ENCODE peak calls at places on chromosome 17, in six cellular contexts. B is M059J; H is HTR-8/SVneo; N is fibroblast of the aortic adventitia; M is naive thymus-derived CD4-positive, alpha-beta T cell; K is OCI-LY7. I is an unnamed sample.
A peak's percentile ranks its signal among the peaks of the same experiment; 100 is the strongest.

GRCh38 chr17:6473128-6473767 is 29.0 kb downstream of the PIMREG start:
- DNase-seq in B (peak; percentile 75), N (peak; percentile 75), K (peak; percentile 60), M (peak; percentile 45), H (peak; percentile 95), I (no peak)

GRCh38 chr17:4860651-4861050 is 27.5 kb downstream of the MINK1 start:
- DNase-seq in H (no peak), M (no peak), K (no peak), B (no peak), N (no peak), I (no peak)

GRCh38 chr17:75872434-75873351 is 5.7 kb downstream of the TRIM47 start:
- DNase-seq in H (peak; percentile 64), B (peak; percentile 84), N (peak; percentile 83), K (no peak), M (peak; percentile 75), I (no peak)

GRCh38 chr17:77349976-77350830 is 209.4 kb downstream of the SEC14L1 start:
- DNase-seq in M (no peak), H (no peak), K (no peak), N (peak; percentile 77), B (no peak), I (peak; percentile 75)

GRCh38 chr17:59366040-59366757 is 34.7 kb downstream of the YPEL2 start:
- DNase-seq in K (no peak), B (no peak), N (no peak), M (no peak), H (no peak), I (no peak)

GRCh38 chr17:47999612-48000011 is 28.7 kb downstream of the CDK5RAP3 start:
- DNase-seq in K (no peak), B (peak; percentile 78), H (no peak), M (peak; percentile 22), N (no peak), I (peak; percentile 60)

GRCh38 chr17:72487731-72488325 is 367.0 kb downstream of the SOX9 start:
- DNase-seq in B (no peak), H (no peak), K (no peak), M (no peak), N (no peak), I (no peak)

GRCh38 chr17:29625037-29625750 is 2.5 kb upstream of the CORO6 start:
- DNase-seq in H (no peak), M (no peak), B (no peak), K (no peak), N (peak; percentile 79), I (no peak)

GRCh38 chr17:21199856-21200255 is 14.1 kb downstream of the TMEM11 start:
- DNase-seq in N (no peak), M (no peak), H (no peak), B (no peak), K (no peak), I (no peak)

GRCh38 chr17:78117027-78117981 is 11.3 kb downstream of the TMC6 start:
- DNase-seq in M (no peak), N (no peak), K (peak; percentile 54), B (peak; percentile 35), H (no peak), I (no peak)

GRCh38 chr17:75517277-75517865 is 1.0 kb downstream of the TSEN54 start:
- DNase-seq in M (no peak), B (no peak), K (peak; percentile 67), N (no peak), H (no peak), I (no peak)

GRCh38 chr17:81512984-81513668 is 527 bp upstream of the ACTG1 start:
- DNase-seq in K (peak; percentile 84), M (peak; percentile 56), B (peak; percentile 58), N (no peak), H (no peak), I (no peak)

GRCh38 chr17:78137392-78138203 is 7.0 kb downstream of the TMC8 start:
- DNase-seq in B (no peak), H (no peak), M (peak; percentile 54), N (no peak), K (peak; percentile 31), I (no peak)

GRCh38 chr17:18226284-18226945 is 980 bp downstream of the LLGL1 start:
- DNase-seq in N (no peak), B (no peak), H (no peak), K (no peak), M (no peak), I (no peak)

GRCh38 chr17:28551421-28552186 is 820 bp downstream of the UNC119 start:
- DNase-seq in M (no peak), N (peak; percentile 27), B (no peak), K (no peak), H (peak; percentile 45), I (no peak)

GRCh38 chr17:51947160-51947559 is 211.4 kb downstream of the CA10 start:
- DNase-seq in M (no peak), K (no peak), N (no peak), B (no peak), H (no peak), I (no peak)

GRCh38 chr17:68053237-68054030 is 17.9 kb downstream of the KPNA2 start:
- DNase-seq in M (no peak), N (peak; percentile 99), B (no peak), H (peak; percentile 31), K (no peak), I (peak; percentile 74)

GRCh38 chr17:46950615-46950996 is 27.6 kb downstream of the GOSR2 start:
- DNase-seq in N (no peak), K (no peak), B (no peak), M (no peak), H (no peak), I (no peak)

GRCh38 chr17:81074875-81075274 is 39.9 kb downstream of the BAIAP2 start:
- DNase-seq in H (no peak), N (no peak), M (no peak), K (no peak), B (peak; percentile 20), I (no peak)

GRCh38 chr17:44672479-44673093 is 16.3 kb downstream of the MEIOC start:
- DNase-seq in K (peak; percentile 42), N (peak; percentile 55), M (no peak), B (peak; percentile 23), H (no peak), I (no peak)

GRCh38 chr17:32323784-32324590 is 18.0 kb downstream of the C17orf75 start:
- DNase-seq in K (no peak), H (no peak), M (peak; percentile 31), N (peak; percentile 43), B (peak; percentile 70), I (no peak)

GRCh38 chr17:4354862-4355514 is 11.5 kb downstream of the UBE2G1 start:
- DNase-seq in N (no peak), K (no peak), M (no peak), B (peak; percentile 4), H (no peak), I (no peak)

GRCh38 chr17:78573955-78574354 is 3.2 kb downstream of the DNAH17 start:
- DNase-seq in H (no peak), K (peak; percentile 60), M (no peak), N (no peak), B (no peak), I (no peak)

GRCh38 chr17:67700037-67700436 is 17.7 kb upstream of the NOL11 start:
- DNase-seq in M (no peak), H (no peak), B (no peak), N (no peak), K (no peak), I (no peak)

GRCh38 chr17:3592216-3592860 is 16.9 kb downstream of the TRPV1 start:
- DNase-seq in K (no peak), H (no peak), M (no peak), B (no peak), N (no peak), I (no peak)

GRCh38 chr17:45363498-45363897 is 46.7 kb upstream of the MAP3K14 start:
- DNase-seq in K (no peak), M (no peak), B (no peak), H (no peak), N (no peak), I (no peak)

GRCh38 chr17:80872999-80873951 is 118.4 kb upstream of the CHMP6 start:
- DNase-seq in B (peak; percentile 42), N (no peak), K (no peak), H (no peak), M (no peak), I (no peak)

GRCh38 chr17:62671553-62671952 is 44.1 kb downstream of the MRC2 start:
- DNase-seq in K (no peak), N (peak; percentile 17), B (no peak), H (no peak), M (no peak), I (no peak)

GRCh38 chr17:61208301-61209098 is 191.1 kb upstream of the TBX2 start:
- DNase-seq in H (no peak), N (peak; percentile 40), M (no peak), K (no peak), B (no peak), I (no peak)

I was measured in skeletal muscle cell.